ENCODE peak calls at places on chromosomes 4 and X, in eight cellular contexts. J, G, E, Z, A, X, I and C are unnamed samples.
A peak's percentile ranks its signal among the peaks of the same experiment; 100 is the strongest.

GRCh38 chr4:184641022-184641421 is 8.2 kb downstream of the CASP3 start:
- DNase-seq in J (no peak), G (no peak), E (no peak), Z (no peak), A (no peak), X (no peak), I (no peak), C (no peak)

GRCh38 chr4:118281611-118282442 is 71.0 kb downstream of the PRSS12 start:
- DNase-seq in J (no peak), G (peak; percentile 27), E (no peak), Z (peak; percentile 31), A (no peak), X (no peak), I (peak; percentile 53), C (no peak)

GRCh38 chr4:5965225-5965624 is 53.0 kb downstream of the C4orf50 start:
- DNase-seq in J (no peak), G (no peak), E (peak; percentile 69), Z (no peak), A (no peak), X (no peak), I (no peak), C (no peak)

GRCh38 chrX:136310411-136310810 is 9.6 kb downstream of the ADGRG4 start:
- DNase-seq in J (no peak), G (no peak), E (no peak), Z (no peak), A (no peak), X (no peak), I (no peak), C (no peak)

GRCh38 chrX:55056820-55057690 is 17.8 kb upstream of the PAGE2B start:
- DNase-seq in J (peak; percentile 11), G (peak; percentile 1), E (no peak), Z (no peak), A (no peak), X (no peak), I (peak; percentile 1), C (no peak)

GRCh38 chr4:113397114-113397701 is 347.8 kb downstream of the ANK2 start:
- DNase-seq in J (no peak), G (peak; percentile 85), E (no peak), Z (no peak), A (no peak), X (no peak), I (peak; percentile 70), C (no peak)

GRCh38 chrX:80663331-80663730 is 146.3 kb downstream of the BRWD3 start:
- DNase-seq in J (no peak), G (no peak), E (no peak), Z (no peak), A (no peak), X (no peak), I (no peak), C (no peak)

GRCh38 chr4:140085062-140085622 is 68.8 kb downstream of the MAML3 start:
- DNase-seq in J (no peak), G (no peak), E (no peak), Z (no peak), A (no peak), X (no peak), I (no peak), C (no peak)

GRCh38 chrX:56763556-56764152 is 34.6 kb downstream of the NBDY start:
- DNase-seq in J (no peak), G (no peak), E (peak; percentile 89), Z (peak; percentile 71), A (no peak), X (no peak), I (no peak), C (no peak)

GRCh38 chr4:2296621-2297601 is 35.0 kb upstream of the MXD4 start:
- DNase-seq in J (peak; percentile 39), G (no peak), E (no peak), Z (no peak), A (no peak), X (no peak), I (no peak), C (no peak)

GRCh38 chr4:742742-743311 is 37.2 kb downstream of the PCGF3 start:
- DNase-seq in J (peak; percentile 84), G (peak; percentile 91), E (no peak), Z (peak; percentile 68), A (no peak), X (no peak), I (peak; percentile 45), C (no peak)

GRCh38 chr4:6641971-6642320 is 1.5 kb downstream of the MRFAP1 start:
- DNase-seq in J (no peak), G (no peak), E (peak; percentile 41), Z (no peak), A (no peak), X (no peak), I (no peak), C (no peak)

GRCh38 chr4:105194328-105195231 is 47.9 kb downstream of the TET2 start:
- DNase-seq in J (no peak), G (no peak), E (no peak), Z (no peak), A (no peak), X (no peak), I (peak; percentile 43), C (no peak)

GRCh38 chr4:133178960-133179359 is 29.9 kb downstream of the PCDH10 start:
- DNase-seq in J (no peak), G (no peak), E (no peak), Z (no peak), A (no peak), X (no peak), I (no peak), C (no peak)

GRCh38 chr4:6331018-6331417 is 61.4 kb downstream of the WFS1 start:
- DNase-seq in J (peak; percentile 41), G (peak; percentile 59), E (no peak), Z (peak; percentile 12), A (no peak), X (no peak), I (no peak), C (no peak)

GRCh38 chr4:98685225-98686045 is 27.0 kb upstream of the TSPAN5 start:
- DNase-seq in J (no peak), G (no peak), E (no peak), Z (no peak), A (peak; percentile 53), X (no peak), I (no peak), C (no peak)

GRCh38 chrX:80846247-80846646 is 36.6 kb upstream of the BRWD3 start:
- DNase-seq in J (no peak), G (no peak), E (no peak), Z (no peak), A (no peak), X (no peak), I (no peak), C (no peak)

GRCh38 chr4:147899512-147899911 is 167.6 kb downstream of the ARHGAP10 start:
- DNase-seq in J (no peak), G (peak; percentile 15), E (no peak), Z (no peak), A (no peak), X (no peak), I (peak; percentile 66), C (no peak)

GRCh38 chr4:27861802-27862201 is 1001.2 kb downstream of the STIM2 start:
- DNase-seq in J (no peak), G (peak; percentile 44), E (no peak), Z (no peak), A (no peak), X (no peak), I (peak; percentile 31), C (no peak)

GRCh38 chr4:4619821-4620220 is 78.0 kb upstream of the STX18 start:
- DNase-seq in J (no peak), G (no peak), E (no peak), Z (no peak), A (no peak), X (no peak), I (no peak), C (no peak)